ENCODE peak calls at places on chromosomes 6 and 20, in four cellular contexts. V is hepatocyte, E is Caco-2, U is adrenal gland. F is an unnamed sample.
A peak's percentile ranks its signal among the peaks of the same experiment; 100 is the strongest.

GRCh38 chr6:139533573-139534471 is 159.4 kb upstream of the CITED2 start:
- DNase-seq in E (peak; percentile 28), U (no peak), V (peak; percentile 50), F (no peak)

GRCh38 chr6:101806241-101806640 is 412.7 kb downstream of the GRIK2 start:
- DNase-seq in U (no peak), V (no peak), E (no peak), F (no peak)

GRCh38 chr20:55160022-55160421 is 684.6 kb downstream of the DOK5 start:
- DNase-seq in E (no peak), V (peak; percentile 10), U (no peak), F (no peak)

GRCh38 chr6:80165819-80166218 is 59.3 kb downstream of the BCKDHB start:
- DNase-seq in U (no peak), V (no peak), E (no peak), F (no peak)

GRCh38 chr20:57266251-57267157 is at the start of gene BMP7:
- DNase-seq in U (no peak), E (peak; percentile 84), V (peak; percentile 62), F (peak; percentile 55)

GRCh38 chr6:166767191-166767590 is 140.1 kb upstream of the RPS6KA2 start:
- DNase-seq in V (no peak), E (no peak), U (peak; percentile 41), F (peak; percentile 5)

GRCh38 chr20:11849270-11849920 is 68.3 kb upstream of the BTBD3 start:
- DNase-seq in U (no peak), V (no peak), E (no peak), F (peak; percentile 68)

GRCh38 chr6:678515-678914 is 14.4 kb downstream of the EXOC2 start:
- DNase-seq in U (no peak), V (no peak), E (no peak), F (no peak)

GRCh38 chr6:30156262-30156599 is 4.8 kb downstream of the TRIM10 start:
- DNase-seq in U (peak; percentile 66), E (no peak), V (peak; percentile 65), F (no peak)

GRCh38 chr20:43804781-43805180 is 78.0 kb upstream of the GTSF1L start:
- DNase-seq in E (no peak), U (no peak), V (no peak), F (no peak)

GRCh38 chr6:77173472-77174074 is 289.7 kb downstream of the HTR1B start:
- DNase-seq in U (no peak), E (peak; percentile 6), V (no peak), F (peak; percentile 10)

GRCh38 chr6:818191-818590 is 125.3 kb upstream of the EXOC2 start:
- DNase-seq in U (no peak), V (peak; percentile 36), E (no peak), F (no peak)

GRCh38 chr6:159169557-159170332 is 545 bp downstream of the FNDC1 start:
- DNase-seq in V (peak; percentile 76), U (no peak), E (no peak), F (peak; percentile 43)

GRCh38 chr20:46330072-46330763 is 21.9 kb upstream of the CDH22 start:
- DNase-seq in U (no peak), E (no peak), V (no peak), F (no peak)

GRCh38 chr6:6635869-6636268 is 47.3 kb downstream of the LY86 start:
- DNase-seq in V (no peak), E (no peak), U (no peak), F (no peak)

GRCh38 chr6:139290787-139291294 is 957 bp downstream of the TXLNB start:
- DNase-seq in E (no peak), U (no peak), V (no peak), F (no peak)

GRCh38 chr20:63896136-63896890 is 1.4 kb downstream of the DNAJC5 start:
- DNase-seq in U (peak; percentile 75), E (peak; percentile 72), V (peak; percentile 73), F (no peak)
- H3K4me3 ChIP-seq in U (peak overlapping the region; percentile 33), E (peak overlapping the region; percentile 61), V (peak overlapping the region; percentile 37), F (peak overlapping the region; percentile 58)

DNA sequence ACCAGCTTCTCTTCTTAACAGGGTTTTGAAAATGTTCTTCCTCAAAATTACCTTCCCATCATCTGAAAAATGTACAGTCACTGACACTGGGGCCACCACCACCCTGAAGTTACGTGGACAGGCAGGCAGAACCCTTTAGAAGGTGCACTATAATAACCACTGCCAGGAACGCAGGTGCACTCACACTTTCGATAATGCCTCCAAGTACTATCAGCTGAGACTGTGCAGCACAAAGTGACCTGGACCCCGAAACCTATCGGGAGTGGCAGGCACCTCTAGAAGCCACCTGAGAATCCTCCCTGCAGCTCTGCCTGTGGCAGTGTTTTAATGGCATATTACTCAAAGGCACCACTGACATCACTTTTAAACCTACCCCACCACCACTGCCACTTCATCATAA is 66.4 kb downstream of the TRERF1 start:
- DNase-seq in E (no peak), U (no peak), V (no peak), F (no peak)
- H3K4me1 ChIP-seq in E (no peaks in the 10 kb centered on the region), U (peaks cover 7% of the 10 kb centered on the region), V (no peaks in the 10 kb centered on the region), F (no peaks in the 10 kb centered on the region)

DNA sequence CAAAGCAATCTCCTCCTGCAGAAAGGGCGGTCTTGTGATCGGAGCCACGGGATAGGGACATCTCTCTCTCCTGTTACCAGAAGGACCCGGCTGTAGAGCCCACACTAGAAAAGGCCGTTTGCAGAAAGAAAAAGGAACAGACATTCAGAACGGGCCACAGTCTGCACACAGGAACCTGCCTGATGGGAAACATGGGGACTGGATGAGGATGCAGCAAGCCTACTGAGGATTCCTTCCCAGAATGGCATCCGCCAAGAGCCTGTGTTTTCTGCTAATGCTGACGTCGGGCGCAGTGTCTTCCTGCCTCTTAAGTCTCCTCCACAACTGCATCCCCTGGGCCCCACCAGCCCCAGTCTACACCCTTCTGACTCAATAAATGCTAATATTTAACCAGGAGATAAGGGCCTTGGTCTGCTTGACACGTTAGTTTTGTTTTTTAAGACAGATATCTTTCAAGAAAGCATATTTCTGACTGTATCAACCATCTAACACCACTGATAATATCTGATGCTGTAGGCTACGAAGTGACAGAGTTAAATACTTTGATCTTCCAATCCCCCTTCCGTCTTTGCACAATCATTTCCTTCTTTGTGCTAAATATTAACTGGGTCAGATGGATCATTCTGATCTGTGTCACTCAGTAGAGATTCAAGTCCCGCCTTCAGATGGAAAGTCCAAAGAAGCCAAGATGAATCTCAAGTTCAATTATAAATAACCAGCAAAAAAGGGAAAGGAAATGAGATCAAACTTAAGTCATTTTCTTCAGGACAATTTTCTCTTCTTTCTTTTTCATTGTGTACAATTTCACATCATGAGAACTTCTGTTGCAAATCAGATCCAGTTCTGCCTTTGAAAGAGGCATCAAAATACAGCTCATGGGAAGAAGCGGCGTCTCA is 20.7 kb downstream of the FAM50B start:
- DNase-seq in E (peak; percentile 84), V (peak; percentile 80), U (no peak), F (no peak)
- H3K27me3 ChIP-seq in E (no peaks in the 10 kb centered on the region), V (no peaks in the 10 kb centered on the region), U (no peaks in the 10 kb centered on the region), F (no peaks in the 10 kb centered on the region)

GRCh38 chr20:24490598-24490997 is 21.2 kb downstream of the SYNDIG1 start:
- DNase-seq in E (no peak), V (no peak), U (no peak), F (no peak)
- H3K4me3 ChIP-seq in E (no peak overlapping the region), V (no peak overlapping the region), U (no peak overlapping the region), F (no peak overlapping the region)

DNA sequence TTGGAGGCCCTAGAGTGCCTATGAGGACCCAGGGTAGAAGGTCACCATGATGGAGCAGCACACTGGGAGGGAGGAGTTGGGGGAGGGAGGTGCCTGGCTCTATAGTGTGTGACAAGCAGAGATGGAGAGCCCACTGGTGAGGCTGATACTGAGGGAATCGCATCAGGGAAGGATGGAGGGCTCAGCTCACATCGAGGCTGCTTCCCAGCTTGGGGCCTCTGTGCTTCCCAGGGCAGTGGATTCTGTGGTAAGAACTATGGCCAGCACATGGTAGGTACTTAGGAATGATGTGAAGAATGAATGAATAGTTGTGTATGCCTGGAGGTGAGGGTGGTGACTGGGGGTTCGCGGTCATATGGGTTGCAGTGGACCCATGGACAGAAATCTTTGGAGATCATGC is 1.3 kb upstream of the EPB41L1 start:
- DNase-seq in V (no peak), E (no peak), U (no peak), F (no peak)
- H3K4me1 ChIP-seq in V (peaks cover 22% of the 10 kb centered on the region), E (peaks cover 14% of the 10 kb centered on the region), U (peaks cover 82% of the 10 kb centered on the region), F (peaks cover 11% of the 10 kb centered on the region)

GRCh38 chr6:50712291-50712690 is 1.0 kb upstream of the TFAP2D start:
- DNase-seq in V (no peak), U (no peak), E (no peak), F (no peak)
- H3K27me3 ChIP-seq in V (peaks cover 99% of the 10 kb centered on the region), U (peaks cover 40% of the 10 kb centered on the region), E (no peaks in the 10 kb centered on the region), F (peaks cover 22% of the 10 kb centered on the region)

GRCh38 chr6:63963756-63964315 is 328.2 kb downstream of the PHF3 start:
- DNase-seq in V (no peak), U (no peak), E (no peak), F (no peak)
- H3K4me3 ChIP-seq in V (no peak overlapping the region), U (no peak overlapping the region), E (no peak overlapping the region), F (no peak overlapping the region)

DNA sequence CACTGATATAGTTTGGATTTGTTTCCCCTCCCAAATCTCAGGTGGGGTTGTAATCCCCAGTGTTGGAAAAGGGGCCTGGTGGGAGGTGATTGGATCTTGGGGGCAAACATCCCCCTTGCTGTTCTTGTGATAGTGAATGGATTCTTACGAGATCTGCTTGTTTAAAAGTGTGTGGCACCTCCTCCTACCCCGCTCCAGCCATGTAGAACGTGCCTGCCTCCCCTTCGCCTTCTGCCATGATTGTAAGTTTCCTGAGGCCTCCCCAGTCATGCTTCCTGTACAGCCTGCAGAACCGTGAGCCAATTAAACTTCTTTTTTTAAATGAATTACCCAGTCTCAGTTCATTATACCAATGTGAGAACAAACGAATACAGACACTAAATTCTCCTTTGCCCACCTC is 26.7 kb downstream of the SLC52A3 start:
- DNase-seq in V (no peak), U (no peak), E (no peak), F (no peak)
- H3K4me1 ChIP-seq in V (no peaks in the 10 kb centered on the region), U (no peaks in the 10 kb centered on the region), E (no peaks in the 10 kb centered on the region), F (no peaks in the 10 kb centered on the region)

GRCh38 chr6:129866688-129867087 is 5.6 kb upstream of the TMEM244 start:
- DNase-seq in E (no peak), V (no peak), U (no peak), F (no peak)
- H3K27me3 ChIP-seq in E (no peaks in the 10 kb centered on the region), V (no peaks in the 10 kb centered on the region), U (peaks cover 6% of the 10 kb centered on the region), F (no peaks in the 10 kb centered on the region)